ENCODE peak calls at places on chromosomes 11 and 22, in nine cellular contexts. B is naive thymus-derived CD8-positive, alpha-beta T cell; R is neural crest cell; C is right lobe of liver; J is activated naive CD4-positive, alpha-beta T cell treated with anti-CD3 and anti-CD28 coated beads, Interleukin-2, amount 10 ng/mL, durations not matched to agents 7 days and 5 days; Z is occipital lobe; D is stimulated activated CD8-positive, alpha-beta memory T cell treated with anti-CD3 and anti-CD28 coated beads, Interleukin-2, amount 100 ng/mL, for 48 hours; V is HEK293T; H is colonic mucosa. O is an unnamed sample.

GRCh38 chr11:123585721-123586120 is 68.7 kb downstream of the SCN3B start:
- DNase-seq in V (no peak), B (no peak), Z (no peak), R (no peak), D (no peak), C (no peak), J (no peak), H (no peak), O (peak)

GRCh38 chr11:125887373-125888324 is at the start of gene HYLS1:
- DNase-seq in D (peak), V (peak), H (peak), R (peak), B (peak), J (peak), C (peak), Z (peak), O (peak)

GRCh38 chr11:66115638-66116410 is 45.8 kb downstream of the PACS1 start:
- DNase-seq in D (no peak), H (no peak), J (peak), R (no peak), C (no peak), Z (no peak), B (peak), V (no peak), O (peak)

GRCh38 chr11:109729761-109730160 is 307.8 kb downstream of the C11orf87 start:
- DNase-seq in J (no peak), D (no peak), B (no peak), V (no peak), H (peak), Z (no peak), C (no peak), R (no peak), O (no peak)

GRCh38 chr11:35923452-35923851 is 20.4 kb upstream of the LDLRAD3 start:
- DNase-seq in Z (no peak), D (no peak), V (no peak), C (no peak), H (no peak), R (no peak), B (no peak), J (no peak), O (no peak)

GRCh38 chr22:36104988-36105387 is 55.6 kb downstream of the APOL3 start:
- DNase-seq in C (no peak), B (no peak), J (no peak), V (no peak), D (no peak), H (no peak), R (no peak), Z (no peak), O (no peak)

GRCh38 chr22:38755155-38755910 is 465 bp downstream of the SUN2 start:
- DNase-seq in Z (peak), C (peak), B (peak), R (peak), D (peak), J (peak), V (peak), H (peak), O (peak)

GRCh38 chr11:58805065-58805464 is 39.4 kb downstream of the GLYATL2 start:
- DNase-seq in C (no peak), H (no peak), V (no peak), D (no peak), B (no peak), R (no peak), J (no peak), Z (no peak), O (no peak)

O was measured in HAP-1.